ENCODE peak calls at places on chromosomes 2 and 18, in five cellular contexts. A, B, Z, K and F are unnamed samples.

GRCh38 chr18:41666251-41666650 is 288.8 kb upstream of the PIK3C3 start:
- DNase-seq in A (peak; percentile 28), B (no peak), Z (no peak), K (no peak), F (no peak)

GRCh38 chr18:2932247-2933181 is 80.4 kb downstream of the LPIN2 start:
- DNase-seq in A (peak; percentile 79), B (no peak), Z (no peak), K (peak; percentile 73), F (peak; percentile 78)

GRCh38 chr2:150023044-150023443 is 435.5 kb upstream of the MMADHC start:
- DNase-seq in A (no peak), B (no peak), Z (no peak), K (no peak), F (no peak)

GRCh38 chr2:230068658-230069080 is at the start of gene SLC16A14:
- DNase-seq in A (peak; percentile 61), B (peak; percentile 2), Z (peak; percentile 23), K (peak; percentile 28), F (peak; percentile 65)

GRCh38 chr2:239978381-239978780 is 46.8 kb downstream of the NDUFA10 start:
- DNase-seq in A (peak; percentile 77), B (no peak), Z (no peak), K (no peak), F (no peak)

GRCh38 chr2:136297974-136298373 is 180.0 kb upstream of the CXCR4 start:
- DNase-seq in A (no peak), B (no peak), Z (no peak), K (no peak), F (no peak)

GRCh38 chr2:54030814-54031213 is 60.0 kb upstream of the PSME4 start:
- DNase-seq in A (no peak), B (no peak), Z (no peak), K (no peak), F (no peak)

GRCh38 chr2:48144777-48145176 is 238.5 kb upstream of the FBXO11 start:
- DNase-seq in A (peak; percentile 41), B (no peak), Z (no peak), K (peak; percentile 29), F (peak; percentile 63)

GRCh38 chr2:8633186-8633734 is 48.6 kb upstream of the ID2 start:
- DNase-seq in A (no peak), B (no peak), Z (no peak), K (no peak), F (no peak)

GRCh38 chr2:110182449-110182848 is 22.4 kb downstream of the NPHP1 start:
- DNase-seq in A (no peak), B (no peak), Z (no peak), K (no peak), F (no peak)

GRCh38 chr2:240993446-240994160 is 4.8 kb upstream of the SNED1 start:
- DNase-seq in A (no peak), B (no peak), Z (peak; percentile 13), K (no peak), F (no peak)

DNA sequence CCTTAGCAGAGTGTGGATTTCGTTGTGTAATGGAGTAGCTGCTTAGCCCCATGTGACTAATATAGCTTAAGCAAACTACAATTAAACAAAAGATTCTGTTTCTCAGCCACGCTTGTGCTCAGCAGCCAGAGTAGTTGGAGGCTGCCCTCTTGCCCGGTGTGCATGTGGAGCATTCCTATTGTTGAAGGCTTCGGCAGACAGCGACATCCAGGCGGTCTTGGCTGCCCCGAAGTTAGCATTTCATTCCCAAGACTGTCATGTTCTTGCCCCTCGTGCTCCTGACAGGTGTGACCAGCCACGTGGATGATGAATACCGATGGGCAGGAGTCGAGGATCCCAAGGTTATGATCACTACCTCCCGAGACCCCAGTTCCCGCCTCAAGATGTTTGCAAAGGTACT is 2.4 kb downstream of the IMP4 start:
- DNase-seq in A (no peak), B (no peak), Z (no peak), K (no peak), F (no peak)
- H3K4me3 ChIP-seq in A (no peak overlapping the region), B (no peak overlapping the region), Z (no peak overlapping the region), K (no peak overlapping the region), F (no peak overlapping the region)

DNA sequence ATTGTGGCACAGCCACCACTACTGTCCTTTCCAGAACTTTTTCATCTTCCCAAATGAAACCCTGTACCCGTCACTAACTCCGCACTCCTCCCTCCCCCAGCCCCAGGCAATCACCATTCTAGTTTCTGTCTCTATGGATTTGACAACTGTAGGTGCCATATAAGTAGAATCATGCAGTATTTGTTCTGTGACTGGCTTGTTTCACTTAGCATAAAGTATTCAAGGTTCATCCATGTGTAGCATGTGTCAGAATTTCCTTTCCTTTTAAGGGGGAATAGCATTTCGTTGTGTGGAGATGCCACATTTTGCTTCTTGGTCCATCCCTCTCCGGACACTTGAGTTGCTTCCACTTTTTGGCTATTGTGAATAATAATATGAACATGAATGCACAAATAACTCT is 842 bp upstream of the CKAP2L start:
- DNase-seq in A (no peak), B (no peak), Z (no peak), K (peak; percentile 16), F (no peak)
- H3K4me3 ChIP-seq in A (peak overlapping the region; percentile 79), B (peak overlapping the region; percentile 72), Z (peak overlapping the region; percentile 55), K (peak overlapping the region; percentile 70), F (peak overlapping the region; percentile 88)

GRCh38 chr18:22166070-22166972 is 3.1 kb upstream of the GATA6 start:
- DNase-seq in A (peak; percentile 73), B (no peak), Z (peak; percentile 79), K (no peak), F (peak; percentile 75)
- H3K4me3 ChIP-seq in A (peak overlapping the region; percentile 14), B (no peak overlapping the region), Z (peak overlapping the region; percentile 89), K (no peak overlapping the region), F (peak overlapping the region; percentile 94)

GRCh38 chr2:10235909-10236550 is 66.7 kb upstream of the HPCAL1 start:
- DNase-seq in A (no peak), B (no peak), Z (peak; percentile 8), K (no peak), F (no peak)

GRCh38 chr2:10238396-10238795 is 64.3 kb upstream of the HPCAL1 start:
- DNase-seq in A (no peak), B (no peak), Z (no peak), K (no peak), F (no peak)

GRCh38 chr2:10236571-10237391 is 65.9 kb upstream of the HPCAL1 start:
- DNase-seq in A (no peak), B (no peak), Z (peak; percentile 6), K (no peak), F (no peak)

GRCh38 chr2:10238991-10239485 is 63.7 kb upstream of the HPCAL1 start:
- DNase-seq in A (no peak), B (no peak), Z (peak; percentile 13), K (no peak), F (no peak)

DNA sequence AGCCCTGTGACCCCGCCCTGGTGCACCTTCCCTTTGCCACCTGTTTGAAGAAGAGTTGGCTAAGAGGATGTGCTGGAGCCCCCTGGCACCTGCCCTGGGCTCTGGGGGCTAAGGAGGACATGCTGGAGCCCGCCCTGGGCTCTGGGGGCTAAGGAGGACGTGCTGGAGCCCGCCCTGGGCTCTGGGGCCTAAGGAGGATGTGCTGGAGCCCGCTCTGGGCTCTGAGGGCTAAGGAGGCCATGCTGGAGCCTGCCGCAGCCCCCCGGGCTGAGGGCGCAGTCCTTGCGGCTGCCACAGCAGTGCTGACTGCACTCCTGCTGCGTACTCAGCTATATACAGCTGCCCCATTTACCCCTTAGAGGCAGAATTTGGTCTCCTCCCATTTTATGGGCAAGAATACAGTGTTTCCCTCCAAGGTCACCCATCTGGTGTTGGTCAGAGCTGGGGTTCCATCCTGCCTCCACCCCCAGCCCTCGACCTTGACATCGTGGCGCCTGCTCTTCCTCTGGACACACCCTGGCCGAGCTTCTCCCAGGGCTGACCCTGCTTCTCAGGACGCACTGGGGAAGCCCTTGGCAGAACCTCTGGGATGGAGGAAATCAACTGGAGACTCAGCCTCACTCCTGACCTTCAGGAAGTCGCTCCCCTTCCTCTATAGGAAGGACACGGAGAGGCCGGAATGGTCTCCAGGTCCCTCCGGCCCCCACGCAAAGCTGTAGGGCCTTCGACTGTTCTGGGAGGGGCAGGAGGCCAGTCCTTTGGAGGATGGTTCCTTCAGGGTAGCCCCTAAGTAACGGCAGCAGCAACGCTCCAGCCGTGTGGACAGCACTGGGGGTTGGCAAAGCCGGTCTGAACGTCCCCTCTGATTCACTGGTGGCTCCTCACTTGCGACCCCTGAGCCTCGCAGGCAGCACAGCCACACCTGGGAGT is 65.0 kb upstream of the HPCAL1 start:
- DNase-seq in A (no peak), B (no peak), Z (peak; percentile 10), K (no peak), F (no peak)
- H3K4me3 ChIP-seq in A (no peak overlapping the region), B (no peak overlapping the region), Z (no peak overlapping the region), K (no peak overlapping the region), F (no peak overlapping the region)

DNA sequence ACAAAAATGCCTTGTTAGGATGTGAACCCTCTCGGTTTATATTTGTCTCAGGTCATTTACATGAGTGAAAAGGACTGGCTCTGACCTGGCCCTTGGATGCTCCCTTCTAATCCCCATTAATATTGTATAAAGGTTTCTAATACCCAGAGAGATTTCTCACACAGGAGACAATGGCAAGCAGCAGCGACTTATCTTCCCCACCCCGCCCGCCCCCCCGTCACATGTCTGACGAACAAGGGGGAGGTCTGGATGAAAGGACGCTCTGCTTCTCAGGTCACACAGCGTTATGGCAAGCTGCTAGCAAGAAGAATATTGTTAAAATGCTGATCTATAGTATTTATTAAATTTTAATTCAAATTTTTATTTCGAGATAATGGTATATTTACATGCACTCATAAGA is 30.4 kb upstream of the E2F6 start:
- DNase-seq in A (no peak), B (no peak), Z (no peak), K (no peak), F (no peak)
- H3K4me3 ChIP-seq in A (no peak overlapping the region), B (no peak overlapping the region), Z (peak overlapping the region; percentile 16), K (no peak overlapping the region), F (no peak overlapping the region)

GRCh38 chr2:237433920-237434319 is 20.0 kb upstream of the COL6A3 start:
- DNase-seq in A (no peak), B (no peak), Z (no peak), K (no peak), F (no peak)

GRCh38 chr2:237432484-237433092 is 18.6 kb upstream of the COL6A3 start:
- DNase-seq in A (peak; percentile 82), B (peak; percentile 78), Z (no peak), K (no peak), F (peak; percentile 81)

GRCh38 chr2:237429761-237430160 is 15.8 kb upstream of the COL6A3 start:
- DNase-seq in A (no peak), B (no peak), Z (no peak), K (no peak), F (no peak)

GRCh38 chr2:237431856-237432255 is 17.9 kb upstream of the COL6A3 start:
- DNase-seq in A (no peak), B (no peak), Z (no peak), K (no peak), F (no peak)

DNA sequence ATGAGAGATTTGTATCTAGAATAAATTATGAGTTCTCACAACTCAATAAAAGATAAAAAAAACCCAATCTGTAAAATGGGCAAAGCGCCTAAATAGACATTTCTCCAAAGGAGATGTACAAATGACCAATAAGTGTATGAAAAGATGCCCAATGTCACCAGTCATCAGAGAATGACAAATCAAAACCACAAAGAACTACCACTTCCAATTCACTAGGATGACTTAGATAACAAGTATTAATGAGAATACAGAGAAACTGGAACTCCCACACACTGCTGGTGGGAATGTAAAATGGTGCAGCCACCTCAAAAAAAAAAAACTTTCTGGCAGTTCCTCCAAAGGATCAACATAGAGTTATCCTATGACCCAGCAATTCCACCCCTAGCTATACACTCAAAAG is 17.4 kb upstream of the COL6A3 start:
- DNase-seq in A (no peak), B (no peak), Z (no peak), K (no peak), F (peak; percentile 38)
- H3K4me3 ChIP-seq in A (no peak overlapping the region), B (no peak overlapping the region), Z (no peak overlapping the region), K (no peak overlapping the region), F (no peak overlapping the region)